ENCODE peak calls at places on chromosome 11, in five cellular contexts. I is heart left ventricle, V is spleen, R is IMR-90, P is tibial nerve. N is an unnamed sample.

GRCh38 chr11:116051494-116051893 is 547.3 kb upstream of the CADM1 start:
- DNase-seq in I (no peak), V (no peak), R (no peak), P (no peak), N (no peak)

GRCh38 chr11:20154381-20154780 is 5.9 kb downstream of the DBX1 start:
- DNase-seq in I (no peak), V (no peak), R (no peak), P (no peak), N (no peak)

GRCh38 chr11:62905286-62905685 is 15.9 kb downstream of the CHRM1 start:
- DNase-seq in I (no peak), V (no peak), R (no peak), P (no peak), N (no peak)

GRCh38 chr11:44899959-44900358 is 50.7 kb downstream of the TP53I11 start:
- DNase-seq in I (no peak), V (no peak), R (peak), P (no peak), N (no peak)

GRCh38 chr11:118533769-118534729 is 3.1 kb downstream of the TMEM25 start:
- DNase-seq in I (no peak), V (no peak), R (no peak), P (no peak), N (no peak)

GRCh38 chr11:103609117-103610066 is 427.0 kb upstream of the DDI1 start:
- DNase-seq in I (no peak), V (no peak), R (peak), P (no peak), N (no peak)

GRCh38 chr11:76132268-76132667 is 74.0 kb downstream of the WNT11 start:
- DNase-seq in I (no peak), V (no peak), R (no peak), P (peak), N (no peak)

GRCh38 chr11:23555085-23555484 is 694.8 kb upstream of the CCDC179 start:
- DNase-seq in I (no peak), V (no peak), R (peak), P (no peak), N (no peak)

GRCh38 chr11:120316880-120317688 is 8.0 kb upstream of the TLCD5 start:
- DNase-seq in I (peak), V (no peak), R (peak), P (peak), N (no peak)

GRCh38 chr11:70109006-70109405 is 30.9 kb downstream of the ANO1 start:
- DNase-seq in I (no peak), V (no peak), R (peak), P (no peak), N (no peak)

GRCh38 chr11:62816567-62816966 is 11.3 kb upstream of the NXF1 start:
- DNase-seq in I (no peak), V (no peak), R (no peak), P (no peak), N (no peak)

GRCh38 chr11:32312865-32313403 is 122.4 kb downstream of the WT1 start:
- DNase-seq in I (no peak), V (no peak), R (peak), P (no peak), N (no peak)

GRCh38 chr11:27319065-27319464 is 44.0 kb downstream of the CCDC34 start:
- DNase-seq in I (no peak), V (no peak), R (peak), P (no peak), N (no peak)

GRCh38 chr11:324131-324530 is 3.5 kb upstream of the IFITM3 start:
- DNase-seq in I (peak), V (peak), R (no peak), P (no peak), N (no peak)

GRCh38 chr11:86208572-86208971 is 36.0 kb upstream of the EED start:
- DNase-seq in I (no peak), V (no peak), R (no peak), P (no peak), N (no peak)

GRCh38 chr11:90846628-90847027 is 623.8 kb upstream of the CHORDC1 start:
- DNase-seq in I (no peak), V (no peak), R (no peak), P (no peak), N (no peak)

GRCh38 chr11:69278091-69278867 is 15.7 kb upstream of the MYEOV start:
- DNase-seq in I (peak), V (peak), R (no peak), P (no peak), N (no peak)

GRCh38 chr11:62832346-62833234 is at the start of gene TEX54:
- DNase-seq in I (no peak), V (peak), R (peak), P (no peak), N (no peak)

GRCh38 chr11:96426356-96427103 is 36.7 kb downstream of the JRKL start:
- DNase-seq in I (no peak), V (no peak), R (peak), P (no peak), N (no peak)

GRCh38 chr11:80455818-80456217 is 1015.0 kb upstream of the TENM4 start:
- DNase-seq in I (no peak), V (no peak), R (no peak), P (no peak), N (no peak)

GRCh38 chr11:11306855-11307254 is 46.2 kb downstream of the CSNK2A3 start:
- DNase-seq in I (no peak), V (no peak), R (peak), P (no peak), N (no peak)

GRCh38 chr11:5937868-5938602 is 4.0 kb upstream of the OR56A3 start:
- DNase-seq in I (no peak), V (no peak), R (no peak), P (no peak), N (no peak)

GRCh38 chr11:108967571-108967970 is 302.7 kb downstream of the DDX10 start:
- DNase-seq in I (no peak), V (no peak), R (no peak), P (no peak), N (no peak)

GRCh38 chr11:110251837-110252236 is 44.6 kb downstream of the RDX start:
- DNase-seq in I (no peak), V (no peak), R (peak), P (no peak), N (no peak)

GRCh38 chr11:22416462-22416861 is 78.3 kb downstream of the SLC17A6 start:
- DNase-seq in I (no peak), V (no peak), R (no peak), P (no peak), N (no peak)

GRCh38 chr11:23079382-23079813 is 219.1 kb upstream of the CCDC179 start:
- DNase-seq in I (no peak), V (no peak), R (peak), P (no peak), N (no peak)

GRCh38 chr11:62539238-62539925 is 7.2 kb downstream of the AHNAK start:
- DNase-seq in I (peak), V (no peak), R (peak), P (no peak), N (peak)

GRCh38 chr11:118341749-118342489 is 586 bp downstream of the CD3D start:
- DNase-seq in I (no peak), V (no peak), R (no peak), P (no peak), N (no peak)

GRCh38 chr11:66081505-66081904 is 11.4 kb downstream of the PACS1 start:
- DNase-seq in I (no peak), V (peak), R (no peak), P (peak), N (no peak)

GRCh38 chr11:66087148-66087908 is 17.3 kb downstream of the PACS1 start:
- DNase-seq in I (no peak), V (no peak), R (no peak), P (no peak), N (no peak)

GRCh38 chr11:66082936-66083698 is 13.0 kb downstream of the PACS1 start:
- DNase-seq in I (no peak), V (no peak), R (no peak), P (no peak), N (no peak)

GRCh38 chr11:66089067-66089466 is 19.0 kb downstream of the PACS1 start:
- DNase-seq in I (no peak), V (no peak), R (no peak), P (no peak), N (no peak)

DNA sequence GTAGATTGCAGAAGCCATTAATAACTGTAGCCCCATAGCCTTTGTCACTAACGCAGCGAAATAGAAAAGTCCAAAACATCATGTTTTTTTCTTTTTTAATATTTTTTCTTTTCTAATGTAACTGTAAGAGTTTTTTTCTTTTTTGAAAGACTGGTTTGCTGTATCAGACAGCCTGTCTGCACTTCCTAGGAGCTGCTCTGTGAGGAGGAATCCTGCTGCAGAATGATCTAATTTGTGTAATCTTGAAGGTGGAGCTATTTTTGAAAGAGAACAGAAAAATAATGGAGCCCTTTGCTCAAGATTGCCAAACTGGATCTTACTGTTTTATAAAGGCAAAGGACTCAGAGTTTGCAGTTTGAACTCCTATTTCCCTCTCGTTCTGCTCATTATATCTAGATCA is 15.0 kb downstream of the PACS1 start:
- DNase-seq in I (no peak), V (no peak), R (no peak), P (no peak), N (no peak)
- H3K27ac ChIP-seq in I (no peak), V (no peak), R (no peak), P (no peak), N (no peak)

DNA sequence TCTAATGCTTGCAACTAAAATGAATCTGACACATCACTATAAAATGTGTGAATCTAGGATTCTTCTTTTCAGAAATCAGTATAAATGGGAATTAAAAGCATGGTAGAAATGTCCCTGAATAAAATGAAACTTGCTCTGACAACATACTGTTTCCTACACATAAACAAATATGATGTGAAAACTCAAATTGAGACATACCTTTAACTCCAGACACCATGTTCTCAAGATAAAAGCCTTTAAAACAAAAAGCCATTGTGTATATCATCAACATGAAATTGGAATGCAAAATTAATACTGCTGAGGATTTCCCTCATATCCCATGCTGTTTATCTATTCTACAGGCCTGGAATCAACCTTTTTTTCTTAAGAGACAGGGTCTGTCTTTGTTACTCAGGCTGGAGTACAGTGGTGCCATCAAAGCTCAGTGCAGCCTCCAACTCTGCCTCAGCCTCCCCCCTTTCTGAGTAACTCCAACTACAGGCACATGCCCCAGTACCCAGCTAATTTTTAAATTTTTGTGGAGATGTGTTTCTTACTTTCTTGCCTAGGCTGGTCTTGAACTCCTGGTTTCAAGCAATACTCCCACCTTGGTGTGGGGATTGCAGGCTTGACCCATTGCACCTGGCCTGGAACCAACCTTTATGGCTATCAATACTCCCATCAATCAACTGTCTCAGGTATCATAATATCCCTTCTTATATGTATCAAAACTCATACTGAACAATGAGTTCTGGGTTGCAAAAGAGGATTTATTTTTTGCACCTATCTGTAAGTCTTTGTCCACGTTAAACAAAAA is 6.7 kb downstream of the TAF1D start:
- DNase-seq in I (no peak), V (no peak), R (no peak), P (no peak), N (no peak)
- TF ChIP-seq POLR2A in I (no peak), V (no peak), R (no peak), P (no peak), N (no peak)

GRCh38 chr11:66863428-66864125 is 6.7 kb downstream of the LRFN4 start:
- DNase-seq in I (peak), V (no peak), R (no peak), P (no peak), N (no peak)

GRCh38 chr11:66866007-66866406 is 9.1 kb downstream of the LRFN4 start:
- DNase-seq in I (no peak), V (no peak), R (no peak), P (no peak), N (no peak)

GRCh38 chr11:66864172-66864901 is 7.5 kb downstream of the LRFN4 start:
- DNase-seq in I (no peak), V (no peak), R (no peak), P (no peak), N (no peak)

GRCh38 chr11:66866420-66867010 is 9.7 kb downstream of the LRFN4 start:
- DNase-seq in I (no peak), V (no peak), R (no peak), P (no peak), N (no peak)

DNA sequence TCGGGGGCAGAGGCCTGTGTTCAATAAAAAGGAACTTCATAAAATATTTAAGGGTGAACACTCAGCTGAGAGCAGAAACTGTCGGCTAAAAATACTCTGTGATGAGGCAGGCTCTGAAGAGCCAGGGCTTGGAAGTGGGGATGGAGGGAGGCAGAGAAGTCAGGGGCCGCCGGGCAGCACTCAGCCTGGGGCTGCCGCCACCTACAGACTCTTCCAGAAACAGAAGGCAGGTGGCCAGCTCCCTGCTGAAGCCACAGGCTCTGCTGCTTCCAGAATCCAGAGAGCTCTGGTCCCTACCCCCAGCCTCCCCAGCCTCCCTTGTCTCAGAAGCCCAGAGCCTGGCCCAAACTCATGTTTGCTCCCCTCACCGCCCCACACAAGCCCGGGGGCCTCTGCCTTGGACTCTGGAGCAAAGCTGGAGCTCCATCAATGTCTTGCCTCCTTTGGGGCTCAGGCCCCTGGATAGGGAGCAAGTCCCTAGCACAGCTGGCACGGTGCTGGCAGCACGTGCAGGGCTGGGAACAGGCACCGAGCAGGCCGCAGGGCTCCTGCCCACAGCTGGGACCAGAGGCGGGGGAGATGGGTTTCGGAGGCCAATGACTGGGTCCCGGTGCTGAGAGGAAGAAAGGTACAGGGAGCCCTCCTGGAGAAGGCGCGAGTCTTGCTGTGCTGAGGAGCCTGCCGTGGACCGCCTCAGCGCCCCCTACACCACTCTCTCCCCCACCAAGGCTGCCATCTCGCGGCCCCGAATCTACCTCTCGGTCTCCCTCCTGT is 8.2 kb downstream of the LRFN4 start:
- DNase-seq in I (no peak), V (no peak), R (no peak), P (no peak), N (no peak)
- H3K27ac ChIP-seq in I (no peak), V (no peak), R (no peak), P (no peak), N (no peak)

GRCh38 chr11:65380460-65381126 is 1.9 kb downstream of the SLC25A45 start:
- DNase-seq in I (no peak), V (no peak), R (no peak), P (no peak), N (no peak)

GRCh38 chr11:65379698-65380459 is 2.6 kb downstream of the SLC25A45 start:
- DNase-seq in I (no peak), V (no peak), R (no peak), P (no peak), N (no peak)

GRCh38 chr11:65382036-65382803 is at the start of gene SLC25A45:
- DNase-seq in I (peak), V (peak), R (peak), P (peak), N (no peak)

GRCh38 chr11:65382804-65383368 is 440 bp upstream of the SLC25A45 start:
- DNase-seq in I (no peak), V (peak), R (no peak), P (no peak), N (no peak)

GRCh38 chr11:65381721-65382035 is 768 bp downstream of the SLC25A45 start:
- DNase-seq in I (no peak), V (no peak), R (no peak), P (peak), N (no peak)
- TF ChIP-seq POLR2A in I (peak), V (no peak), R (no peak), P (no peak), N (no peak)

GRCh38 chr11:34074391-34074790 is 22.9 kb downstream of the CAPRIN1 start:
- DNase-seq in I (no peak), V (no peak), R (no peak), P (no peak), N (no peak)
- H3K27ac ChIP-seq in I (no peak), V (peak), R (no peak), P (peak), N (no peak)

GRCh38 chr11:66438504-66439466 is at the start of gene MRPL11:
- DNase-seq in I (peak), V (peak), R (peak), P (peak), N (no peak)
- TF ChIP-seq POLR2A in I (peak), V (no peak), R (no peak), P (peak), N (no peak)

GRCh38 chr11:8709002-8709672 is 26.5 kb downstream of the RPL27A start:
- DNase-seq in I (peak), V (no peak), R (peak), P (peak), N (no peak)
- H3K27ac ChIP-seq in I (peak), V (peak), R (peak), P (peak), N (peak)

GRCh38 chr11:64317961-64318693 is at the start of gene PRDX5:
- DNase-seq in I (peak), V (peak), R (peak), P (peak), N (no peak)
- TF ChIP-seq POLR2A in I (peak), V (peak), R (peak), P (peak), N (peak)

N was measured in vagina.